ENCODE peak calls at places on chromosomes 13 and 19, in six cellular contexts. One of them, this sample, is unnamed.

GRCh38 chr13:98175823-98176222 is 1.2 kb downstream of the RNF113B start:
- DNase-seq in mammary epithelial cell: no peak
- DNase-seq in tibial nerve: no peak
- DNase-seq in GM23248: peak
- DNase-seq in heart right ventricle: no peak
- DNase-seq in GM23338: no peak
- DNase-seq in this sample: no peak

GRCh38 chr13:72652681-72653080 is 74.7 kb downstream of the MZT1 start:
- DNase-seq in mammary epithelial cell: peak
- DNase-seq in tibial nerve: no peak
- DNase-seq in GM23248: no peak
- DNase-seq in heart right ventricle: no peak
- DNase-seq in GM23338: no peak
- DNase-seq in this sample: no peak

GRCh38 chr13:94825507-94825906 is 113.2 kb upstream of the SOX21 start:
- DNase-seq in mammary epithelial cell: no peak
- DNase-seq in tibial nerve: peak
- DNase-seq in GM23248: no peak
- DNase-seq in heart right ventricle: peak
- DNase-seq in GM23338: peak
- DNase-seq in this sample: no peak

GRCh38 chr19:676343-677105 is at the start of gene FSTL3:
- DNase-seq in mammary epithelial cell: peak
- DNase-seq in tibial nerve: no peak
- DNase-seq in GM23248: peak
- DNase-seq in heart right ventricle: peak
- DNase-seq in GM23338: no peak
- DNase-seq in this sample: no peak

GRCh38 chr19:31350693-31351211 is 1.5 kb upstream of the TSHZ3 start:
- DNase-seq in mammary epithelial cell: peak
- DNase-seq in tibial nerve: no peak
- DNase-seq in GM23248: peak
- DNase-seq in heart right ventricle: peak
- DNase-seq in GM23338: peak
- DNase-seq in this sample: no peak

GRCh38 chr19:17125728-17126677 is 50.4 kb downstream of the MYO9B start:
- DNase-seq in mammary epithelial cell: no peak
- DNase-seq in tibial nerve: peak
- DNase-seq in GM23248: peak
- DNase-seq in heart right ventricle: peak
- DNase-seq in GM23338: peak
- DNase-seq in this sample: peak

GRCh38 chr13:46728777-46729176 is 68.2 kb downstream of the ESD start:
- DNase-seq in mammary epithelial cell: peak
- DNase-seq in tibial nerve: no peak
- DNase-seq in GM23248: peak
- DNase-seq in heart right ventricle: no peak
- DNase-seq in GM23338: peak
- DNase-seq in this sample: no peak

GRCh38 chr13:111399776-111400505 is 79.5 kb downstream of the TEX29 start:
- DNase-seq in mammary epithelial cell: no peak
- DNase-seq in tibial nerve: no peak
- DNase-seq in GM23248: no peak
- DNase-seq in heart right ventricle: no peak
- DNase-seq in GM23338: no peak
- DNase-seq in this sample: peak

GRCh38 chr13:50894504-50894903 is 15.1 kb upstream of the RNASEH2B start:
- DNase-seq in mammary epithelial cell: no peak
- DNase-seq in tibial nerve: no peak
- DNase-seq in GM23248: no peak
- DNase-seq in heart right ventricle: no peak
- DNase-seq in GM23338: no peak
- DNase-seq in this sample: no peak

GRCh38 chr13:31972453-31972852 is 59.1 kb upstream of the FRY start:
- DNase-seq in mammary epithelial cell: no peak
- DNase-seq in tibial nerve: no peak
- DNase-seq in GM23248: no peak
- DNase-seq in heart right ventricle: no peak
- DNase-seq in GM23338: no peak
- DNase-seq in this sample: no peak

GRCh38 chr13:23945612-23946011 is 48.3 kb upstream of the C1QTNF9B start:
- DNase-seq in mammary epithelial cell: no peak
- DNase-seq in tibial nerve: no peak
- DNase-seq in GM23248: no peak
- DNase-seq in heart right ventricle: no peak
- DNase-seq in GM23338: no peak
- DNase-seq in this sample: no peak

GRCh38 chr19:13597625-13598024 is 91.3 kb upstream of the CACNA1A start:
- DNase-seq in mammary epithelial cell: peak
- DNase-seq in tibial nerve: peak
- DNase-seq in GM23248: peak
- DNase-seq in heart right ventricle: no peak
- DNase-seq in GM23338: peak
- DNase-seq in this sample: peak

GRCh38 chr13:72149701-72150100 is 282.7 kb upstream of the DACH1 start:
- DNase-seq in mammary epithelial cell: no peak
- DNase-seq in tibial nerve: no peak
- DNase-seq in GM23248: no peak
- DNase-seq in heart right ventricle: no peak
- DNase-seq in GM23338: no peak
- DNase-seq in this sample: no peak

GRCh38 chr13:79485014-79485441 is 4.1 kb downstream of the NDFIP2 start:
- DNase-seq in mammary epithelial cell: peak
- DNase-seq in tibial nerve: no peak
- DNase-seq in GM23248: peak
- DNase-seq in heart right ventricle: no peak
- DNase-seq in GM23338: no peak
- DNase-seq in this sample: no peak

GRCh38 chr13:46022476-46022875 is 30.1 kb downstream of the ZC3H13 start:
- DNase-seq in mammary epithelial cell: no peak
- DNase-seq in tibial nerve: no peak
- DNase-seq in GM23248: peak
- DNase-seq in heart right ventricle: no peak
- DNase-seq in GM23338: no peak
- DNase-seq in this sample: no peak

GRCh38 chr13:54301085-54301484 is 1272.5 kb downstream of the OLFM4 start:
- DNase-seq in mammary epithelial cell: no peak
- DNase-seq in tibial nerve: no peak
- DNase-seq in GM23248: no peak
- DNase-seq in heart right ventricle: no peak
- DNase-seq in GM23338: peak
- DNase-seq in this sample: no peak

GRCh38 chr13:76223565-76223964 is 587.4 kb downstream of the LMO7 start:
- DNase-seq in mammary epithelial cell: no peak
- DNase-seq in tibial nerve: no peak
- DNase-seq in GM23248: no peak
- DNase-seq in heart right ventricle: no peak
- DNase-seq in GM23338: peak
- DNase-seq in this sample: no peak

GRCh38 chr19:18197306-18197705 is 4.3 kb downstream of the MPV17L2 start:
- DNase-seq in mammary epithelial cell: no peak
- DNase-seq in tibial nerve: no peak
- DNase-seq in GM23248: no peak
- DNase-seq in heart right ventricle: no peak
- DNase-seq in GM23338: no peak
- DNase-seq in this sample: no peak

GRCh38 chr13:31998131-31998530 is 33.4 kb upstream of the FRY start:
- DNase-seq in mammary epithelial cell: no peak
- DNase-seq in tibial nerve: no peak
- DNase-seq in GM23248: no peak
- DNase-seq in heart right ventricle: peak
- DNase-seq in GM23338: peak
- DNase-seq in this sample: no peak

GRCh38 chr19:14091885-14092462 is 1.4 kb upstream of the SAMD1 start:
- DNase-seq in mammary epithelial cell: no peak
- DNase-seq in tibial nerve: no peak
- DNase-seq in GM23248: peak
- DNase-seq in heart right ventricle: no peak
- DNase-seq in GM23338: peak
- DNase-seq in this sample: no peak

GRCh38 chr19:34961775-34962174 is 2.3 kb downstream of the ZNF792 start:
- DNase-seq in mammary epithelial cell: no peak
- DNase-seq in tibial nerve: no peak
- DNase-seq in GM23248: no peak
- DNase-seq in heart right ventricle: no peak
- DNase-seq in GM23338: no peak
- DNase-seq in this sample: no peak

DNA sequence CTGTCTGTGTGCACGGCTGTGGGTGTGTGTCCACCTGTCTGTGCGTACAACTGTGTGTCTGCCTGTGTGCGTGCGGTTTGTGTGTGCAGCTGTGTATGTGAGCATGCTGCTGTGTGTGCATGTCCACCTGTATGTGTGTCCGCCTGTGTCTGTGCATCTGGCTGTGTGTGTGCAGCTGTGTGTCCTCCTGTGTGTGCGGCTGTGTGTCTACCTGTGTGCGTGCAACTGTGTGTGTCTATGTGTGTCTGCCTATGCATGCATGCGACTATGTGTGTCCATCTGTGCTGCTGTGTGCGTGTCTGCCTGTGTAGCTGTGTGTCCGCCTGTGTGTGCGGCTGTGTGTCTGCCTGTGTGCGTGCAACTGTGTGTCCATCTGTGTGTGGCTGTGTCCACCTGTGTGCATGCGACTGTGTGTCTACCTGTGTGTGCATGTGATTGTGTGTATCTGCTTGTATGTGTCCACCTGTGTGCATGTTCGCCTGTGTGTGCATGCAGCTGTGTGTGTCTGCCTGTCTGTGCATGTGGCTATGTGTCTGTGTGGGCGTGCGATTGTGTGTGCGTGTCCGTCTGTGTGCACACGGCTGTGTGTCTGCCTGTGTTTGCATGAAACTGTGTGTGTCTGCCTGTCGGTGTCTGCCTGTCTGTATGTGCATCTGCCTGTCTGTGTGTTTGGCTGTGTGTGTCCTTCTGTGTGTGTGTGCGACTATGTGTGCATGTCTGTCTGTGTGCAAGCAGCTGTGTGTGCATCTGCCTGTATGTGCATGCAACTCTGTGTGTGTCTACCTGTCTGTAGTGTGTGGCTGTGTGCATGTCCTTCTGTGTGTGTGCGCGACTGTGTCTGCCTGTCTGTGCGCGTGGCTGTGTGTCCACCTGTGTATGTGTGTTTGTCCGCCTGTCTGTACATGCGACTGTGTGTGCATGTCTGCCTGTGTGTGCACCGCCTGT is 57.1 kb upstream of the C13orf46 start:
- DNase-seq in mammary epithelial cell: no peak
- DNase-seq in tibial nerve: no peak
- DNase-seq in GM23248: no peak
- DNase-seq in heart right ventricle: peak
- DNase-seq in GM23338: no peak
- DNase-seq in this sample: no peak
- H3K27ac ChIP-seq in mammary epithelial cell: no peak
- H3K27ac ChIP-seq in tibial nerve: peak
- H3K27ac ChIP-seq in GM23248: peak
- H3K27ac ChIP-seq in heart right ventricle: no peak
- H3K27ac ChIP-seq in GM23338: no peak
- H3K27ac ChIP-seq in this sample: no peak

GRCh38 chr19:49431330-49431749 is 6.2 kb downstream of the GFY start:
- DNase-seq in mammary epithelial cell: no peak
- DNase-seq in tibial nerve: no peak
- DNase-seq in GM23248: no peak
- DNase-seq in heart right ventricle: no peak
- DNase-seq in GM23338: no peak
- DNase-seq in this sample: no peak
- H3K4me3 ChIP-seq in mammary epithelial cell: no peak
- H3K4me3 ChIP-seq in tibial nerve: no peak
- H3K4me3 ChIP-seq in GM23248: no peak
- H3K4me3 ChIP-seq in heart right ventricle: no peak
- H3K4me3 ChIP-seq in GM23338: no peak
- H3K4me3 ChIP-seq in this sample: no peak

DNA sequence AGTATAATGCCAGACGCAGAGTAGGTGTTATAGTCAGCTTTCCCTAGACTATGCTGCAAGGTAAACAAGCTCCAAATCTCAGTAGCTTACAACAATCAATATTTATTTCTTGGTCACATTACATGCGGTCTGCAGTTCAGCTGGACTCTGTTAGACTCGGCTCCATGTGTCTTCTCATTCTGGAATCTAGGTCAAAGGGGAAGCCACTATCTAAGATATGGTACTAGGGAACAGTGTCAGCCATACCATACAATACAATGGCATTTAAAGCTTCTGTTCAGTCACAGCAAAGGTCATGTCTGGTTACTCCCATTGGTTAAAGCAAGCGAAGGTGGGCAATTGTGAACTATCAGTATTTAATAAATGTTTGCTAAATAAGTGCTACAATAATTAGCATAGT is 65.3 kb upstream of the SERTM1 start:
- DNase-seq in mammary epithelial cell: no peak
- DNase-seq in tibial nerve: no peak
- DNase-seq in GM23248: no peak
- DNase-seq in heart right ventricle: no peak
- DNase-seq in GM23338: no peak
- DNase-seq in this sample: no peak
- H3K27ac ChIP-seq in mammary epithelial cell: no peak
- H3K27ac ChIP-seq in tibial nerve: no peak
- H3K27ac ChIP-seq in GM23248: no peak
- H3K27ac ChIP-seq in heart right ventricle: no peak
- H3K27ac ChIP-seq in GM23338: no peak
- H3K27ac ChIP-seq in this sample: no peak

GRCh38 chr19:53707278-53707677 is 75.5 kb downstream of the DPRX start:
- DNase-seq in mammary epithelial cell: no peak
- DNase-seq in tibial nerve: no peak
- DNase-seq in GM23248: no peak
- DNase-seq in heart right ventricle: no peak
- DNase-seq in GM23338: peak
- DNase-seq in this sample: no peak
- H3K4me3 ChIP-seq in mammary epithelial cell: no peak
- H3K4me3 ChIP-seq in tibial nerve: no peak
- H3K4me3 ChIP-seq in GM23248: no peak
- H3K4me3 ChIP-seq in heart right ventricle: no peak
- H3K4me3 ChIP-seq in GM23338: no peak
- H3K4me3 ChIP-seq in this sample: no peak